ENCODE peak calls at places on chromosomes 3 and 15, in six cellular contexts. E is neuronal stem cell, W is H1, O is mesenchymal stem cell, Z is IMR-90, I is trophoblast cell. T is an unnamed sample.

GRCh38 chr15:97461212-97461611 is 499.3 kb upstream of the ARRDC4 start:
- DNase-seq in O (peak; percentile 30), Z (no peak), E (no peak), I (no peak), W (no peak), T (no peak)

GRCh38 chr3:152348436-152349177 is 79.9 kb downstream of the MBNL1 start:
- DNase-seq in I (no peak), E (no peak), W (no peak), O (no peak), Z (peak; percentile 45), T (no peak)

GRCh38 chr15:92391640-92392039 is 2.0 kb upstream of the ST8SIA2 start:
- DNase-seq in I (peak; percentile 40), E (no peak), Z (peak; percentile 1), O (peak; percentile 22), W (peak; percentile 60), T (peak; percentile 65)

GRCh38 chr15:31510003-31510402 is 183.4 kb downstream of the KLF13 start:
- DNase-seq in Z (no peak), I (no peak), O (no peak), W (no peak), E (no peak), T (peak; percentile 28)

GRCh38 chr3:153293222-153293621 is 131.2 kb downstream of the RAP2B start:
- DNase-seq in Z (peak; percentile 78), E (no peak), I (no peak), O (peak; percentile 34), W (no peak), T (no peak)

GRCh38 chr15:73628976-73629854 is 4.0 kb downstream of the NPTN start:
- DNase-seq in O (peak; percentile 22), W (no peak), Z (no peak), E (no peak), I (no peak), T (no peak)

GRCh38 chr3:76367281-76367680 is 581.9 kb upstream of the ZNF717 start:
- DNase-seq in E (no peak), W (no peak), O (peak; percentile 67), Z (peak; percentile 85), I (no peak), T (no peak)

GRCh38 chr3:129122697-129123055 is 1.1 kb upstream of the RAB43 start:
- DNase-seq in E (no peak), W (no peak), I (no peak), Z (no peak), O (peak; percentile 37), T (peak; percentile 52)

GRCh38 chr3:12966847-12967750 is 106.1 kb downstream of the IQSEC1 start:
- DNase-seq in E (no peak), Z (peak; percentile 22), O (peak; percentile 43), W (no peak), I (no peak), T (peak; percentile 50)

GRCh38 chr15:90550919-90551318 is 21.2 kb downstream of the CRTC3 start:
- DNase-seq in O (no peak), W (no peak), I (no peak), Z (no peak), E (no peak), T (no peak)

GRCh38 chr3:57755368-57756021 is 614 bp upstream of the SLMAP start:
- DNase-seq in I (peak; percentile 69), W (no peak), Z (peak; percentile 38), O (no peak), E (no peak), T (no peak)

GRCh38 chr3:113454057-113454456 is 12.8 kb upstream of the CFAP44 start:
- DNase-seq in Z (no peak), I (no peak), O (no peak), E (no peak), W (no peak), T (no peak)

GRCh38 chr3:54900954-54901591 is 26.8 kb downstream of the LRTM1 start:
- DNase-seq in Z (peak; percentile 46), W (no peak), I (peak; percentile 83), E (no peak), O (peak; percentile 30), T (no peak)

GRCh38 chr3:14039149-14039548 is 85.5 kb downstream of the CHCHD4 start:
- DNase-seq in O (no peak), Z (no peak), I (no peak), W (no peak), E (no peak), T (no peak)

GRCh38 chr15:27549796-27550195 is 549.3 kb downstream of the OCA2 start:
- DNase-seq in O (no peak), Z (no peak), W (no peak), E (no peak), I (no peak), T (no peak)

GRCh38 chr3:51980253-51980652 is 3.1 kb upstream of the ACY1 start:
- DNase-seq in I (no peak), O (no peak), W (no peak), Z (no peak), E (no peak), T (no peak)

GRCh38 chr3:132220986-132221385 is 96.2 kb upstream of the ACP3 start:
- DNase-seq in E (no peak), Z (no peak), I (no peak), W (no peak), O (no peak), T (no peak)

GRCh38 chr3:194740859-194741486 is 55.3 kb downstream of the FAM43A start:
- DNase-seq in O (peak; percentile 81), Z (peak; percentile 41), W (no peak), I (peak; percentile 88), E (no peak), T (no peak)

DNA sequence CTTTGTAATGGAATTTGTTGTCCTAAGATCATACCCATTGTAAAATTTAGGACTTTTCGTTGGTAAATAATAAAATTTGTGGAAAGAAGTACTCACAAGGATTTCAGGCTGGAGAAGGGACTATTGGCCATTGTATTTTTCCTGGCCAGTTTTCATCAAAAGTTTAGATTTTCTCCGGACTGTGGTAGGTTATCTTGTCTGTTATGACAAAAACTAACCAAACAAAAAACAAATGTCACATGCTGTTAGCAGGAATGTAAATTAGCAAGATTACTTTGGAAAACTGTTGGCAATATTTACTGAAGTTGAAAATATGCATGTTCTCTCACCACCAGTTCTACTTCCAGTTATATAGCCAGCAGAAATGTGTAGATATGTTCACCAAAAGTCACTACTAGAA is 27.8 kb downstream of the PDE8A start:
- DNase-seq in E (no peak), O (peak; percentile 40), Z (no peak), I (no peak), W (no peak), T (no peak)
- H3K4me1 ChIP-seq in E (no peaks in the 10 kb centered on the region), O (peaks cover 4% of the 10 kb centered on the region), Z (peaks cover 21% of the 10 kb centered on the region), I (peaks cover 4% of the 10 kb centered on the region), W (no peaks in the 10 kb centered on the region), T (no peaks in the 10 kb centered on the region)

DNA sequence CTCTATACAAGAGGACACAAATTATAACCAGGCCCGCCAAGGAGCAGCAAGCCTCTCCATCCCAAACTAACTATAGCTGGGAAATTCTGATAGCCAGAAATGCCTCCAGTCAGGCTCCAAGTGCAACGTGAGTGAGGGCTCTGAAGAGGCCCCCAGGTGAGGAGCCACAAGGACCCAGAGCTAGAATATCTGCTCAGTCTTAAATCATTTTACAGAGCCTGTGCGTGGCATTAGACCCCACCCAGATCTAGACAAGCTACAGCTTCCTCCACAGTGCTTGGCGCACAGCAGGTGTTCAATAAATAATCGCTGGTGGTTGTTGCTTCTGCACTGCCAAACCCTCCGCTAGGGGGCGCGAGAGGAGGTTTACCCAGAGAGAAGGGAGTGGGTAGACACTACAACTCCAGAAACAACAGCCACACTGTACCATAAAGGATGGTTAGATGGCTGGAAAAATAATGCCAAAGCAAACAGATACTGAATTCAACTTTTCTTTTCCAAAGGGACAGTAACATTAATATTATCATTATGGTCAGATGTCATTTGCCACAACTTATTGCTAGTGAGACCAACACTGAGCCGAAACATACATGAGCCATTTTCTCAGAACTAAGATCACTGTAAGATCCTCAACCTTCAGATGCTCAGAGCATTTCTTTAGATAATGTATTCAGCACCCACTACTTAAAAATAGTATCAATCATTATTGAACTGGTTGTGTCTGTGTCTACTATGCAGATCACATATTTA is 44.5 kb downstream of the ZIC4 start:
- DNase-seq in Z (no peak), O (no peak), W (peak; percentile 99), E (no peak), I (no peak), T (peak; percentile 82)
- H2AFZ ChIP-seq in Z (no peak overlapping the region), O (no peak overlapping the region), W (no peak overlapping the region), E (peak overlapping the region; percentile 76), I (no peak overlapping the region), T (no peak overlapping the region)

DNA sequence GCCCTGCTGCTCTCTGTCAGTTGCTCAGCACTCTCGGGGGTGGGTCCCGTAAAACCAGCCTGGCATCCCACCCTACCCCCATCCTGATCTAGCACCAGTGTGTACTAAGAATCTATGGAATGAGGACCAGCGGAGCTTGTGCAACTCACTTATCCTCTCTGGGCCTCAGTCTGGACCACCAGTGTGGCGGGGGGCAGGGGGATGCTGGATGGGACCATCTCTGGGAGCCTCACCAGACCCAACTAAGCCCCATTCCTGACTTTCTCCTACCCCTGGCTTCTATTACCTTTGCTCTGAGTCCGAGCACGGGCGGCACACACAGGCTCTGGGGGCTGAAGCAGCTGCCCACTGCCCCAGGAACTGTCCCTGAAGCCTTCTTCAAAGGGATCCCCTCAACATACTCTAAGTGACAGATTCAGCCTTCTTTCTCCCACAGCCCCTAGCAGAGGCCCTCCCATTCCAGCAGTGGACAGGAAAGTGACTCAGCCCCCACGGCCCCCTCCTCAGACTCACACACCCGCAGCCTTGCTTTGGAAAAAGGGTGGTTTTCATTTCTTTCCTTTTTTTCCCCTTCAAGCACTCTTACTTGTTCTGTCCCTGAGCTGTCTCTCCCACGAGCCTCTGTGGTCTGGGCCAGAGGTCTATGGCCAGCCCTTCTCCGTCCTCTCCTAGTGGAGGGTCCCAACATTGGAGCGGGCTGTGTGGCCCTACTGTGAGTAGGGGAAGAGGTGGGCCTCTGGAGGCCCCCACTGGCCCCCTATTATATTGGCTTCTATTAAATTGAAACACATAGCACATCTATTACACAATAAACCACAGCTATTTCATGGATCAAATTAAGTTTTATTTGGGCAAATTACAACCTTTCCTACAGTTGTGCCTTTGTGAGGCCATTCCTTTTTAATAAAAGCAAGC is 100.3 kb downstream of the SMAD6 start:
- DNase-seq in E (no peak), I (peak; percentile 30), W (no peak), O (peak; percentile 75), Z (peak; percentile 62), T (no peak)
- H2BK120ac ChIP-seq in E (no peak overlapping the region), I (peak overlapping the region; percentile 96), W (no peak overlapping the region), O (peak overlapping the region; percentile 100), Z (peak overlapping the region; percentile 99), T (no peak overlapping the region)

DNA sequence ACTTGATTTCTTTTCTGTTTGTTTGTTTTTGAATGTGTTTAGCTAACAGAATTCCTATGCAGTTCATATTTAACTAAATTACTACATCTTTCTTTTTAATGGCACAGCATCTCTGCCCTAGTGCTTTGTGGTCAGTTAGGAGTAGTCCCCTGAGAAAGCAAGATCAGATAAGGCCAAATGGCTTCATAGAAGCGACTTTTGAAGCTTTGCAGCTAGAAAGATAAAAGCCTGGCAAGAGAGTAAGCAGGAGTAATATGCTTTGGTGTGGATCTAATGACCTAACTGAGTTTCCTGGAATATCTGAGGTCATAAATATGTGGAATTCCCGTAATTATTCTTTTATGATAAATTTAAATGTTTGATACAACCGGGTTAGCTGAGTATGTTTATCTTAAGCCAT is 374.9 kb upstream of the LRRC3B start:
- DNase-seq in I (no peak), E (no peak), Z (no peak), O (no peak), W (no peak), T (no peak)
- H3K4me1 ChIP-seq in I (no peaks in the 10 kb centered on the region), E (no peaks in the 10 kb centered on the region), Z (no peaks in the 10 kb centered on the region), O (no peaks in the 10 kb centered on the region), W (no peaks in the 10 kb centered on the region), T (no peaks in the 10 kb centered on the region)

GRCh38 chr3:38222032-38222634 is 43.5 kb upstream of the SLC22A13 start:
- DNase-seq in E (no peak), Z (no peak), O (no peak), I (no peak), W (no peak), T (no peak)
- H2AFZ ChIP-seq in E (no peak overlapping the region), Z (no peak overlapping the region), O (no peak overlapping the region), I (no peak overlapping the region), W (no peak overlapping the region), T (no peak overlapping the region)

GRCh38 chr3:140250010-140250825 is 315.2 kb downstream of the CLSTN2 start:
- DNase-seq in Z (no peak), I (no peak), O (no peak), E (no peak), W (no peak), T (no peak)
- H2BK120ac ChIP-seq in Z (no peak overlapping the region), I (no peak overlapping the region), O (no peak overlapping the region), E (no peak overlapping the region), W (no peak overlapping the region), T (no peak overlapping the region)